ENCODE peak calls at places on chromosomes 6 and 20, in six cellular contexts. E, H, X, J, O and D are unnamed samples.

GRCh38 chr20:4519530-4519929 is 202.2 kb upstream of the PRND start:
- DNase-seq in E (no peak), H (no peak), X (no peak), J (peak; percentile 11), O (peak; percentile 78), D (no peak)

GRCh38 chr20:42204261-42204660 is 586.1 kb upstream of the CHD6 start:
- DNase-seq in E (no peak), H (no peak), X (no peak), J (no peak), O (no peak), D (no peak)

GRCh38 chr20:52457826-52458225 is 266.2 kb upstream of the ZFP64 start:
- DNase-seq in E (no peak), H (no peak), X (no peak), J (no peak), O (no peak), D (no peak)

GRCh38 chr20:51350941-51351631 is 191.4 kb downstream of the NFATC2 start:
- DNase-seq in E (no peak), H (no peak), X (peak; percentile 63), J (no peak), O (no peak), D (no peak)

GRCh38 chr6:159311618-159312017 is 142.4 kb downstream of the FNDC1 start:
- DNase-seq in E (no peak), H (no peak), X (no peak), J (peak; percentile 21), O (peak; percentile 53), D (no peak)

GRCh38 chr6:41560440-41561192 is 14.4 kb downstream of the FOXP4 start:
- DNase-seq in E (peak; percentile 91), H (peak; percentile 86), X (no peak), J (no peak), O (peak; percentile 92), D (no peak)

GRCh38 chr20:31675828-31676533 is 38.3 kb downstream of the COX4I2 start:
- DNase-seq in E (no peak), H (no peak), X (no peak), J (no peak), O (no peak), D (no peak)

GRCh38 chr6:150184850-150185480 is 42.1 kb downstream of the PPP1R14C start:
- DNase-seq in E (no peak), H (no peak), X (no peak), J (no peak), O (no peak), D (no peak)

GRCh38 chr6:46821348-46821992 is 28.3 kb downstream of the MEP1A start:
- DNase-seq in E (no peak), H (no peak), X (no peak), J (peak; percentile 77), O (no peak), D (no peak)

GRCh38 chr6:120373185-120373584 is 961.1 kb downstream of the TBC1D32 start:
- DNase-seq in E (no peak), H (no peak), X (no peak), J (no peak), O (no peak), D (no peak)

GRCh38 chr6:169252805-169253189 is 849 bp downstream of the THBS2 start:
- DNase-seq in E (no peak), H (no peak), X (no peak), J (no peak), O (peak; percentile 72), D (no peak)

GRCh38 chr20:37198962-37199660 is 19.8 kb upstream of the MROH8 start:
- DNase-seq in E (no peak), H (no peak), X (no peak), J (no peak), O (no peak), D (no peak)

GRCh38 chr6:139240161-139241010 is 51.4 kb downstream of the TXLNB start:
- DNase-seq in E (no peak), H (no peak), X (peak; percentile 89), J (no peak), O (no peak), D (no peak)

GRCh38 chr6:113873043-113873667 is 16.0 kb downstream of the MARCKS start:
- DNase-seq in E (no peak), H (no peak), X (no peak), J (no peak), O (peak; percentile 28), D (no peak)

GRCh38 chr20:24658920-24659660 is 189.7 kb downstream of the SYNDIG1 start:
- DNase-seq in E (no peak), H (no peak), X (no peak), J (no peak), O (no peak), D (no peak)

GRCh38 chr6:111573892-111574800 is 31.5 kb downstream of the TRAF3IP2 start:
- DNase-seq in E (no peak), H (no peak), X (peak; percentile 82), J (peak; percentile 80), O (no peak), D (peak; percentile 75)

GRCh38 chr20:63125581-63125892 is 90.4 kb downstream of the YTHDF1 start:
- DNase-seq in E (no peak), H (no peak), X (no peak), J (no peak), O (no peak), D (peak; percentile 38)

GRCh38 chr20:56299362-56299761 is 50.8 kb downstream of the MC3R start:
- DNase-seq in E (no peak), H (no peak), X (no peak), J (no peak), O (no peak), D (no peak)

GRCh38 chr6:113649276-113649675 is 207.9 kb upstream of the MARCKS start:
- DNase-seq in E (no peak), H (no peak), X (no peak), J (peak; percentile 93), O (no peak), D (no peak)

GRCh38 chr6:43246301-43247114 is 3.2 kb downstream of the TTBK1 start:
- DNase-seq in E (peak; percentile 84), H (peak; percentile 84), X (no peak), J (no peak), O (peak; percentile 97), D (no peak)
- H3K4me3 ChIP-seq in E (peak overlapping the region; percentile 20), H (no peak overlapping the region), X (peak overlapping the region; percentile 52), J (no peak overlapping the region), O (peak overlapping the region; percentile 70), D (no peak overlapping the region)

DNA sequence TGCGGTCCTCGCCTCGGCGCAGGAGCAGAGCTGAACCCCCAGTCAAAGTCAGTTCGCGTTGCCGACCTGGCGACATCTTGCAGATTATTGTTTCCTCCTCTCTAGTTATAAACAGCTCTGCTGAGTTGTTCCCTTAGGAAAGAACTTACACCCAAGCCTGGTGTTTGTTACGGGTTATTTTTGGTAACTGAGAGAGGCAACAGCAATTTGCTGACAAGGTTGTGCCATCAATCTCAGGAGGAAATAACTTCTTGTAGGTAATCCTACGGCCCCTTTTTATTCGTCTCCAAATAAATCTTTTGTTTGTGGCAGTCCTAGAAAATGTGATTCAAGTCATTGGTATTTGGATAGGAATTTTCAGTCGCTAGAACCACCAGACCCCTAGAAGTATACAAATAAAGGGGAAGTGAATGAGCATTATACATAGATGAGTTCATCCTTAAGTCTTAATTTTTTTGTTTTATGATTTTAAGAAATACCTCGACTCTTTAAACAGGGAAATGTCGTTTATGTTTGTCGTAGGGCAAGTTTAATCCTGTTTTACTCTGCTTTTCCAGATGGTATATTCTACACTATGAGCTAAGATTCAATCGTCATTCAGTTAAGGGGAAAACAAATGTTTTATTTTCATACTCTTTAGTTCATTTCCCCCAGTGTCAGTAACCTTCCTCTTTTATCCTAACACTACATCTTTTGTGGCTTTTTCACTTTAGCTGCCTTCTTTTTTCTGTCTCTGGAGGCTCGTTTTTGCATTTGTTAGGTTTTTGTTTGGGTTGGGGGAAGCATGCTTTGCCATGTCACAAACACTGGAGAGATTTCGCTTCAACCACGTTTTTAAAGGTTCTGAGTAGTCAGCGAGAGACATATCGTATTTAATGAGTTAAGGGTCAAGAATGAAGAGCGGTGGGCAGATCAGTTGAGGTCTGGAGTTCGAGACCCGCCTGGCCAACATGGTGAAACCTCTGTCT is 1.2 kb downstream of the PM20D2 start:
- DNase-seq in E (no peak), H (no peak), X (no peak), J (peak; percentile 37), O (peak; percentile 70), D (peak; percentile 52)
- H3K4me3 ChIP-seq in E (peak overlapping the region; percentile 83), H (peak overlapping the region; percentile 77), X (peak overlapping the region; percentile 66), J (peak overlapping the region; percentile 59), O (peak overlapping the region; percentile 47), D (peak overlapping the region; percentile 77)

DNA sequence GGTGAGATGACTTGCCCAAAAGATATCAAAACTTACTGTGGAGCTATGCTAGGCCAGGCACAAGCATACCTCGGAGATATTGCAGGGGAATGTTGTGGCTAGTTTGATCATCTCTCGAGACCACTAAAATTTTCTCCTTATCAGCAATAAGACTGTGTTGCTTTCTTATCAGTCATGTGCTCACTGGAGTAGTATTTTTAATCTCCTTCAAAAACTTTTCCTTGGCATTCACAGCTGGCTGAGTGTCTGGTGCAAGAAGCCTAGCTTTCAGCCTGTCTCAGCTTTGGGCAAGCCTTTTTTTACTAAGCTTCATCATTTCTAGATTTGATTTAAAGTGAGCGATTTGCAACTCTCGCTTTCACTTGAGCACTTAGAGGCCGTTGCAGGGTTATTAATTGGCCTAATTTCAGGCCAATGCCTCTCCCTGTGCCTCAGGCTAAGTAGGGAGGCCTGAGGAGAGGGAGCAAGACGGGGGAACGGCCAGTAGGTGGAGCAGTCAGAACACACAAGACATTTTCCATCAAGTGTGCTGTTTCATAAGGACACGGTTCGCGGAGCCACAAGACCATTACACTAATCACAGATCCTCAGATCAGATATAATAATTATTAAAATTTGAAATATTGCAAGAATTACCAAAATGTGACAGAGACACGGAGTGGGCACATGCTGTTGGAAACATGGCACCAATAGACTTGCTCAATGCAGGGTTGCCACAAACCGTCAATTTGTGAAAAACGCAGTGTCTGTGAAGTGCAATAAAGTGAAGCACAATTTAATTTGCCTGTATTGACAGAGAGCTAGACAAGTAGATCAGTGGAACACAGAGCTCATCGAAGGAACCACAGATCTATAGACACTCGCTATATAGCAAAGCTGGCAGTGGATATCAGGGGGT is 106.8 kb upstream of the SIRPG start:
- DNase-seq in E (peak; percentile 74), H (no peak), X (peak; percentile 62), J (peak; percentile 66), O (peak; percentile 89), D (peak; percentile 67)
- H3K4me3 ChIP-seq in E (no peak overlapping the region), H (no peak overlapping the region), X (no peak overlapping the region), J (no peak overlapping the region), O (no peak overlapping the region), D (no peak overlapping the region)

DNA sequence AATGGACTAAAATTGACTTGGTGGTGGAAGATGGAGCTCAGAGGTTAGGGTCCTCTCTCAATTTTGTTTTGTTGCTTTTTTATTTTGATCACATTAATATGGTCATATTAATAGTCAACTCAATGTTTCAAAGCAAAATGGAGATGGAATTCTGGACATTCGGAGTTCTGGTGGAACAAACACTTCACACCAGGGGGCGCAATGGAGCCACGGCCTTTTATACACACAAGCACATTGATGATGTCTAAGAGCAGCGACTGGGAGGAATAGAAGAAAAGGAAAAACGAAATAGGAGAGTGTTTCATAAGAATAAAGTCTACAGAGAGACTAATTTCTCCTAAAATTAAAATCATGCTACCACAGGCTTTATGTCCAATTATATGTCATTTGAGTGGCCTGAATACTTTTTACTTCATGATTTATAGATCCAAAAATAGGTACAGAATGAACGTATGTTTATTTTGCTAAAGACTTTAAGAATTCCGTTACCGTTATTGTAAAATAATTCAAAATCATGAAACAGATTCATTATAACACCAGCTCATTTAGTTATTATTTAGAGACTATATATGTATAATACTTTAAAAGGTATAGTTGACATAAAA is 197.6 kb upstream of the SASH1 start:
- DNase-seq in E (peak; percentile 75), H (no peak), X (peak; percentile 36), J (peak; percentile 34), O (peak; percentile 88), D (peak; percentile 72)
- H3K4me3 ChIP-seq in E (no peak overlapping the region), H (no peak overlapping the region), X (no peak overlapping the region), J (peak overlapping the region; percentile 25), O (no peak overlapping the region), D (no peak overlapping the region)